ENCODE peak calls at places on chromosome 15, in eight cellular contexts. E is K562, F is pancreas, R is thoracic aorta, P is A673, A is cardiac muscle cell, U is A549, X is left lung. V is an unnamed sample.

GRCh38 chr15:70584838-70585706 is 178.3 kb downstream of the UACA start:
- DNase-seq in E (no peak), X (no peak), F (no peak), A (no peak), R (no peak), P (no peak), U (peak; percentile 77), V (peak; percentile 33)

GRCh38 chr15:58355352-58355964 is 76.3 kb upstream of the LIPC start:
- DNase-seq in A (no peak), E (no peak), R (no peak), X (no peak), U (no peak), P (no peak), F (no peak), V (no peak)

GRCh38 chr15:79635897-79636596 is 203.9 kb downstream of the MINAR1 start:
- DNase-seq in U (no peak), E (no peak), A (no peak), P (no peak), F (no peak), X (no peak), R (no peak), V (no peak)

GRCh38 chr15:40891810-40892448 is 2.3 kb upstream of the VPS18 start:
- DNase-seq in U (no peak), P (peak; percentile 57), X (no peak), R (no peak), F (no peak), E (no peak), A (peak; percentile 63), V (peak; percentile 60)

GRCh38 chr15:33160581-33161165 is 33.8 kb downstream of the FMN1 start:
- DNase-seq in X (no peak), E (no peak), U (no peak), A (no peak), F (no peak), P (no peak), R (no peak), V (no peak)

GRCh38 chr15:43229977-43230376 is 9.2 kb upstream of the EPB42 start:
- DNase-seq in R (no peak), P (no peak), F (no peak), E (no peak), U (no peak), A (no peak), X (no peak), V (peak; percentile 65)

GRCh38 chr15:62391565-62392262 is 226.6 kb upstream of the C2CD4B start:
- DNase-seq in R (no peak), A (peak; percentile 64), U (peak; percentile 55), E (peak; percentile 28), P (peak; percentile 55), F (peak; percentile 88), X (peak; percentile 55), V (peak; percentile 50)

GRCh38 chr15:90103669-90104329 is 1.5 kb upstream of the IDH2 start:
- DNase-seq in R (no peak), E (no peak), F (peak; percentile 78), P (no peak), U (no peak), A (no peak), X (no peak), V (no peak)

GRCh38 chr15:71375934-71376333 is 260.7 kb downstream of the THSD4 start:
- DNase-seq in X (no peak), P (no peak), F (no peak), U (no peak), A (no peak), E (no peak), R (no peak), V (no peak)

GRCh38 chr15:29636921-29637320 is 185.3 kb downstream of the TJP1 start:
- DNase-seq in U (no peak), A (no peak), E (no peak), F (no peak), P (no peak), X (no peak), R (no peak), V (peak; percentile 73)

GRCh38 chr15:51079226-51079625 is 15.5 kb downstream of the TNFAIP8L3 start:
- DNase-seq in P (no peak), X (no peak), R (no peak), E (no peak), F (no peak), A (no peak), U (no peak), V (no peak)

GRCh38 chr15:65868546-65869126 is 655 bp upstream of the RAB11A start:
- DNase-seq in U (no peak), A (no peak), R (no peak), F (no peak), X (no peak), E (peak; percentile 22), P (peak; percentile 26), V (no peak)

GRCh38 chr15:95826831-95827230 is 503.7 kb upstream of the NR2F2 start:
- DNase-seq in U (no peak), E (no peak), R (no peak), X (no peak), P (peak; percentile 22), A (no peak), F (no peak), V (no peak)
- TF ChIP-seq CTCF in U (no peak), E (peak; percentile 27), R (no peak), X (no peak), P (peak; percentile 32), A (no peak), F (no peak), V (no peak)

GRCh38 chr15:68289621-68290352 is 12.2 kb downstream of the FEM1B start:
- DNase-seq in U (no peak), E (no peak), X (no peak), P (no peak), F (no peak), A (no peak), R (no peak), V (no peak)

GRCh38 chr15:68286256-68286655 is 8.7 kb downstream of the FEM1B start:
- DNase-seq in X (no peak), R (no peak), P (no peak), F (no peak), E (no peak), A (no peak), U (no peak), V (no peak)

GRCh38 chr15:68283401-68283800 is 5.9 kb downstream of the FEM1B start:
- DNase-seq in E (no peak), A (no peak), R (no peak), U (no peak), F (no peak), X (no peak), P (no peak), V (no peak)

GRCh38 chr15:68289057-68289456 is 11.5 kb downstream of the FEM1B start:
- DNase-seq in X (no peak), R (no peak), A (no peak), P (no peak), F (no peak), E (no peak), U (no peak), V (no peak)

GRCh38 chr15:68285243-68285980 is 7.9 kb downstream of the FEM1B start:
- DNase-seq in P (no peak), R (no peak), U (no peak), F (no peak), E (no peak), A (no peak), X (no peak), V (no peak)
- H3K4me1 ChIP-seq in P (peaks cover 13% of the 10 kb centered on the region), R (peaks cover 43% of the 10 kb centered on the region), U (peaks cover 35% of the 10 kb centered on the region), F (no peaks in the 10 kb centered on the region), E (peaks cover 11% of the 10 kb centered on the region), A (peaks cover 27% of the 10 kb centered on the region), X (peaks cover 21% of the 10 kb centered on the region), V (peaks cover 20% of the 10 kb centered on the region)

DNA sequence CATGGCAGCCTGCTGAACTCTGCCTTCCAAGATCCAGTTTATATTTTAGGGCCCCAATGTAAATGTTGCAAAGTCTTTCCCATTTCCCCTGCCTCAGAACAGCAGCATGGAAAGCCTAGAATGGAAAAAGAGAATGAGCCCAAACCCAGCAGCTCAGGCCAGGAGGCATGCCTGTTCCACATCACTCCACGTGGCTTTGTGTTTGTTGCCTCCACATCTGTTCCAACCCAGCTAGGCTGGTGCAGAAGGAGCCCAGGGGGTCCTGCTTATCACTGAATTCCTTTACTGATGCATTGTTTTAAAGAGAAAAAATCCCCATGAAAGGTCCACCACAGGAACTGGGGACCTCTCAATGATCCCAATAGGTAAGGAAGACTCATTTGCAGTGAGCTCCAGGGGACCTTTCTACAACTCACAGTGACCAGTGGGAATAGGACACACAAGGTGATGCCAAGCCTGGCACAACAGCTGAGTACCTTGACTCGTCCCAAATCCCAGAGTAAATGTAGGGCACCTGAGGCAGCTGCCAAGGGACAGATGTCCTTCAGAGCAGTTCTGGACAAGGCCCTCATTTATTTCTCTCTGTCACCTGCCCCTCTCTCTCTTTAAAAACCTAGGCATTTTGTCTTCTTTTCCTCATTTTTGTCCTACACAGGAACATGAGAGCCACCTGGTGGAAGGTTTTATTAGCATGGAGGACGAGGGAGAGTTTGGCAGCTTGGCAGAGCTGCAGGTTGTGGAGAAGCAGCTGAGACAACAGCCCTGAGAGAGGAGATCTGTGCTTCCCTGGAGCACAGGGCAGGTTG is 41.7 kb upstream of the ADAMTS17 start:
- DNase-seq in F (peak; percentile 36), E (no peak), X (no peak), U (peak; percentile 39), A (peak; percentile 52), R (no peak), P (peak; percentile 2), V (peak; percentile 52)
- TF ChIP-seq CTCF in F (peak; percentile 32), E (peak; percentile 41), X (no peak), U (peak; percentile 74), A (peak; percentile 48), R (peak; percentile 25), P (no peak), V (peak; percentile 34)

GRCh38 chr15:85532689-85533088 is 152.3 kb downstream of the AKAP13 start:
- DNase-seq in R (no peak), E (no peak), X (peak; percentile 57), U (no peak), P (no peak), F (no peak), A (no peak), V (no peak)

GRCh38 chr15:85527907-85528306 is 147.5 kb downstream of the AKAP13 start:
- DNase-seq in R (no peak), E (no peak), P (peak; percentile 71), A (peak; percentile 96), X (peak; percentile 52), U (no peak), F (no peak), V (no peak)

GRCh38 chr15:85533949-85534543 is 153.6 kb downstream of the AKAP13 start:
- DNase-seq in X (no peak), R (no peak), P (no peak), E (no peak), U (no peak), A (no peak), F (no peak), V (no peak)

GRCh38 chr15:85531083-85531482 is 150.7 kb downstream of the AKAP13 start:
- DNase-seq in P (peak; percentile 36), F (no peak), U (no peak), A (peak; percentile 35), X (no peak), E (no peak), R (no peak), V (no peak)

GRCh38 chr15:85530079-85530478 is 149.7 kb downstream of the AKAP13 start:
- DNase-seq in A (no peak), X (no peak), E (no peak), R (no peak), P (no peak), F (no peak), U (no peak), V (no peak)
- H3K4me1 ChIP-seq in A (peaks cover 11% of the 10 kb centered on the region), X (peaks cover 27% of the 10 kb centered on the region), E (no peaks in the 10 kb centered on the region), R (peaks cover 19% of the 10 kb centered on the region), P (peaks cover 47% of the 10 kb centered on the region), F (peaks cover 18% of the 10 kb centered on the region), U (peaks cover 6% of the 10 kb centered on the region), V (peaks cover 6% of the 10 kb centered on the region)

GRCh38 chr15:27897481-27897880 is 201.6 kb downstream of the OCA2 start:
- DNase-seq in A (no peak), E (no peak), X (no peak), R (no peak), F (no peak), U (no peak), P (no peak), V (no peak)
- TF ChIP-seq CTCF in A (no peak), E (no peak), X (no peak), R (no peak), F (no peak), U (no peak), P (no peak), V (no peak)